ENCODE peak calls at places on chromosomes 6 and 20, in four cellular contexts. U, D, N and F are unnamed samples.

GRCh38 chr6:166971271-166971670 is 14.9 kb upstream of the RNASET2 start:
- DNase-seq in U (no peak), D (no peak), N (no peak), F (no peak)

GRCh38 chr6:94468830-94469229 is 1049.5 kb upstream of the EPHA7 start:
- DNase-seq in N (no peak), D (no peak), U (no peak), F (no peak)

GRCh38 chr20:48818481-48818987 is 9.3 kb downstream of the PREX1 start:
- DNase-seq in N (no peak), D (no peak), U (no peak), F (no peak)

GRCh38 chr6:152136449-152136825 is 329.0 kb downstream of the ESR1 start:
- DNase-seq in D (no peak), U (no peak), N (no peak), F (peak; percentile 25)

GRCh38 chr6:158629376-158630221 is 14.9 kb downstream of the DYNLT1 start:
- DNase-seq in D (no peak), U (peak; percentile 71), N (no peak), F (no peak)

GRCh38 chr20:8043687-8044278 is 24.2 kb upstream of the TMX4 start:
- DNase-seq in U (peak; percentile 81), N (no peak), D (peak; percentile 45), F (peak; percentile 70)

GRCh38 chr6:135358251-135358821 is 139.2 kb downstream of the AHI1 start:
- DNase-seq in D (peak; percentile 16), U (no peak), N (no peak), F (peak; percentile 5)

GRCh38 chr6:108093781-108094180 is 19.2 kb upstream of the OSTM1 start:
- DNase-seq in N (no peak), D (no peak), U (no peak), F (no peak)

GRCh38 chr6:43150051-43150751 is 20.9 kb upstream of the SRF start:
- DNase-seq in U (peak; percentile 87), D (no peak), N (no peak), F (no peak)

GRCh38 chr6:11604215-11604614 is 66.7 kb downstream of the TMEM170B start:
- DNase-seq in D (no peak), U (no peak), N (no peak), F (no peak)

GRCh38 chr6:26224940-26225847 is 138.0 kb downstream of the HFE start:
- DNase-seq in D (no peak), U (no peak), N (no peak), F (no peak)

GRCh38 chr20:3970016-3970415 is 45.3 kb downstream of the RNF24 start:
- DNase-seq in U (peak; percentile 61), D (no peak), N (no peak), F (no peak)

GRCh38 chr6:157464653-157465535 is 83.9 kb downstream of the ZDHHC14 start:
- DNase-seq in N (no peak), U (no peak), D (peak; percentile 64), F (no peak)

GRCh38 chr20:50336631-50337030 is 146.0 kb downstream of the CEBPB start:
- DNase-seq in U (no peak), D (no peak), N (no peak), F (no peak)

GRCh38 chr20:18056174-18057105 is 1.3 kb downstream of the OVOL2 start:
- DNase-seq in N (no peak), U (no peak), D (no peak), F (peak; percentile 34)

GRCh38 chr20:25223179-25223661 is 24.7 kb upstream of the PYGB start:
- DNase-seq in U (peak; percentile 91), N (peak; percentile 36), D (peak; percentile 81), F (peak; percentile 97)

GRCh38 chr6:155795173-155795796 is 339.6 kb upstream of the NOX3 start:
- DNase-seq in N (no peak), D (no peak), U (no peak), F (no peak)

GRCh38 chr6:53041356-53041755 is 23.8 kb upstream of the FBXO9 start:
- DNase-seq in D (no peak), U (no peak), N (no peak), F (no peak)

GRCh38 chr6:121809211-121809610 is 373.8 kb downstream of the GJA1 start:
- DNase-seq in N (no peak), U (no peak), D (no peak), F (no peak)

GRCh38 chr20:43824699-43825402 is 89.8 kb upstream of the TOX2 start:
- DNase-seq in U (peak; percentile 28), N (no peak), D (peak; percentile 13), F (peak; percentile 12)

GRCh38 chr6:131172237-131172636 is 37.0 kb downstream of the AKAP7 start:
- DNase-seq in D (no peak), U (no peak), N (no peak), F (no peak)

GRCh38 chr6:109383438-109383940 is 1.2 kb upstream of the CD164 start:
- DNase-seq in D (no peak), U (peak; percentile 13), N (no peak), F (no peak)

GRCh38 chr6:27795697-27796494 is 116.3 kb downstream of the OR2B2 start:
- DNase-seq in D (peak; percentile 93), U (peak; percentile 95), N (no peak), F (peak; percentile 86)

GRCh38 chr20:21019831-21020655 is 86.1 kb downstream of the LINC00237 start:
- DNase-seq in U (peak; percentile 82), D (no peak), N (no peak), F (no peak)

GRCh38 chr20:41050361-41051019 is 21.9 kb downstream of the TOP1 start:
- DNase-seq in U (no peak), N (no peak), D (peak; percentile 84), F (no peak)

GRCh38 chr6:168116446-168116974 is 37.5 kb upstream of the FRMD1 start:
- DNase-seq in N (no peak), U (no peak), D (no peak), F (no peak)

GRCh38 chr6:165181951-165182414 is 127.4 kb downstream of the C6orf118 start:
- DNase-seq in N (no peak), D (no peak), U (no peak), F (peak; percentile 13)

GRCh38 chr6:91480397-91480796 is 893.5 kb upstream of the MAP3K7 start:
- DNase-seq in D (no peak), N (no peak), U (no peak), F (no peak)

GRCh38 chr6:118621799-118622470 is 29.5 kb downstream of the CEP85L start:
- DNase-seq in U (no peak), D (no peak), N (no peak), F (no peak)

GRCh38 chr6:8182857-8183256 is 80.5 kb upstream of the EEF1E1 start:
- DNase-seq in U (no peak), N (no peak), D (no peak), F (no peak)

GRCh38 chr6:13766201-13766634 is 48.1 kb downstream of the MCUR1 start:
- DNase-seq in N (no peak), U (no peak), D (no peak), F (no peak)

GRCh38 chr6:161963181-161963580 is 689.3 kb upstream of the AGPAT4 start:
- DNase-seq in U (no peak), D (no peak), N (no peak), F (no peak)

GRCh38 chr20:25279403-25279802 is 31.5 kb downstream of the PYGB start:
- DNase-seq in N (no peak), U (no peak), D (no peak), F (no peak)

GRCh38 chr6:111709615-111710398 is 104.1 kb upstream of the TRAF3IP2 start:
- DNase-seq in D (peak; percentile 69), U (peak; percentile 68), N (no peak), F (peak; percentile 77)

GRCh38 chr6:149846321-149846720 is 17.8 kb downstream of the LRP11 start:
- DNase-seq in U (no peak), N (no peak), D (peak; percentile 45), F (no peak)

GRCh38 chr6:107977283-107977682 is 19.3 kb upstream of the SEC63 start:
- DNase-seq in N (no peak), U (no peak), D (peak; percentile 29), F (peak; percentile 42)

DNA sequence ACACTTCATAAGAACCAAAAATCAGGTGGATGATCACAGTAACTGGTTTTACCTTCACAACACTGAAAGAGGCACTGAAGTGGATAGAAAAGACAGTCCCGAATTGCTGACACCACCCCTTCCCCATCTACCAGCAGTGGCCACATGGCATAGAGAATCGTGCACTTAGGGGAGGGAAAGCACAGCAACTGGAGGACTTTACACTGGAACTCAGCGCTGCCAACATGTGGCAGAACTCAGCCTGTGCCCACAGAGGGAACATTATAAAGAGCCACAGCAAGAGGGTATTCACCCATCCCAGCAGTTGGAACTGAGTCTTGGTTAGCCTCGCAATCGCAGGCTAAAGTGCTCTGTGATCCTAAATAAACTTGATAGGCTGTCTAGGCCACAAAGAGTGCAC is 6.5 kb upstream of the KIAA1586 start:
- DNase-seq in D (no peak), U (no peak), N (no peak), F (peak; percentile 5)
- TF ChIP-seq PHF8 in D (no peak), U (no peak), N (no peak), F (no peak)

GRCh38 chr20:58192567-58192966 is 35.9 kb downstream of the ANKRD60 start:
- DNase-seq in N (no peak), D (peak; percentile 30), U (no peak), F (no peak)
- TF ChIP-seq PHF8 in N (no peak), D (no peak), U (no peak), F (no peak)

DNA sequence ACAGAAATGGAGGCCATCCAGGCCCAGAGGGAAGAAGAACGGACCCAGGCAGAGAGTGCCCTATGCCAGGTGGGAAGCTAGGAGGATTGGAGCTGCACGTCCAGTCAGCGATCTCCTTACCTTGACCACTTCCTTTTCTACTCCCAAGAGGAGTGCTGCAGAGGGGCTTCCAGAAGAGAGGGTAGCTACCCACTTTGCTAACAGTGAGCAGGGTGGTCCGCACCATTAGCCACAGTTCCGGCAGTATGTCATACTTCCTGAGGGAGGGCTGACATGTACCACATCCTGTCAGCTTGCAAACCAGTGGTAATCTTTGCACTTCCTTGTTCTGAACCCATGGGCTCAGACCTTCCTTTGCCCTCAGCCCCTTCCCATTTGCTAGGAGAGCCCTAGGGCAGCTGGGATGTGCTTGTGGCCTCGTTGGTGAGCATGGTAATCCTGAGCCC is 35.4 kb downstream of the CEP250 start:
- DNase-seq in D (no peak), U (no peak), N (no peak), F (no peak)
- TF ChIP-seq PHF8 in D (no peak), U (no peak), N (no peak), F (no peak)

GRCh38 chr6:64249129-64249528 is 613.5 kb downstream of the PHF3 start:
- DNase-seq in U (peak; percentile 26), N (no peak), D (no peak), F (peak; percentile 11)
- TF ChIP-seq PHF8 in U (no peak), N (no peak), D (no peak), F (no peak)